ENCODE peak calls at places on chromosome 3, in eight cellular contexts. L is cardiac fibroblast, V is choroid plexus epithelial cell, Q is GM23248, O is cardiac muscle cell, X is AG10803, P is HFF-Myc, G is tibial artery. T is an unnamed sample.

GRCh38 chr3:27559835-27560234 is 75.7 kb upstream of the SLC4A7 start:
- DNase-seq in Q (peak; percentile 89), P (no peak), O (peak; percentile 95), V (peak; percentile 53), L (peak; percentile 73), G (peak; percentile 74), X (peak; percentile 88), T (peak; percentile 76)

GRCh38 chr3:11499144-11499543 is 144.6 kb downstream of the VGLL4 start:
- DNase-seq in O (peak; percentile 92), L (peak; percentile 93), Q (peak; percentile 90), V (peak; percentile 97), X (peak; percentile 94), G (no peak), P (peak; percentile 84), T (peak; percentile 84)

GRCh38 chr3:136404056-136404455 is 153.9 kb downstream of the PCCB start:
- DNase-seq in X (no peak), P (no peak), Q (peak; percentile 7), O (no peak), V (no peak), G (no peak), L (no peak), T (no peak)

GRCh38 chr3:178310833-178311380 is 225.3 kb upstream of the KCNMB2 start:
- DNase-seq in Q (no peak), P (no peak), X (no peak), O (no peak), L (no peak), V (no peak), G (no peak), T (no peak)

GRCh38 chr3:107206141-107206540 is 171.1 kb upstream of the CCDC54 start:
- DNase-seq in G (no peak), V (peak; percentile 90), O (peak; percentile 85), P (peak; percentile 22), Q (peak; percentile 69), L (peak; percentile 85), X (peak; percentile 33), T (no peak)

GRCh38 chr3:54905230-54905888 is 22.5 kb downstream of the LRTM1 start:
- DNase-seq in V (peak; percentile 70), X (peak; percentile 76), Q (peak; percentile 67), L (peak; percentile 53), P (no peak), O (peak; percentile 18), G (no peak), T (no peak)

GRCh38 chr3:85567074-85567676 is 608.4 kb downstream of the CADM2 start:
- DNase-seq in Q (peak; percentile 61), G (no peak), X (peak; percentile 2), O (peak; percentile 54), P (no peak), L (peak; percentile 65), V (peak; percentile 83), T (no peak)

GRCh38 chr3:120341658-120342346 is 7.4 kb downstream of the LRRC58 start:
- DNase-seq in G (no peak), X (no peak), Q (no peak), L (no peak), P (no peak), V (no peak), O (no peak), T (no peak)

GRCh38 chr3:128274837-128275236 is 121.6 kb downstream of the EEFSEC start:
- DNase-seq in O (peak; percentile 91), G (no peak), L (peak; percentile 95), X (peak; percentile 68), V (peak; percentile 96), Q (peak; percentile 68), P (peak; percentile 42), T (peak; percentile 73)

GRCh38 chr3:143672396-143673165 is 175.7 kb downstream of the SLC9A9 start:
- DNase-seq in P (no peak), G (no peak), Q (peak; percentile 6), X (no peak), O (no peak), V (no peak), L (no peak), T (no peak)

GRCh38 chr3:88180398-88180999 is 30.7 kb downstream of the C3orf38 start:
- DNase-seq in P (peak; percentile 33), V (peak; percentile 83), O (peak; percentile 75), G (no peak), Q (peak; percentile 62), X (peak; percentile 54), L (peak; percentile 78), T (peak; percentile 18)

GRCh38 chr3:81936817-81937216 is 175.4 kb upstream of the GBE1 start:
- DNase-seq in P (no peak), O (no peak), X (no peak), Q (no peak), G (no peak), L (no peak), V (no peak), T (no peak)

DNA sequence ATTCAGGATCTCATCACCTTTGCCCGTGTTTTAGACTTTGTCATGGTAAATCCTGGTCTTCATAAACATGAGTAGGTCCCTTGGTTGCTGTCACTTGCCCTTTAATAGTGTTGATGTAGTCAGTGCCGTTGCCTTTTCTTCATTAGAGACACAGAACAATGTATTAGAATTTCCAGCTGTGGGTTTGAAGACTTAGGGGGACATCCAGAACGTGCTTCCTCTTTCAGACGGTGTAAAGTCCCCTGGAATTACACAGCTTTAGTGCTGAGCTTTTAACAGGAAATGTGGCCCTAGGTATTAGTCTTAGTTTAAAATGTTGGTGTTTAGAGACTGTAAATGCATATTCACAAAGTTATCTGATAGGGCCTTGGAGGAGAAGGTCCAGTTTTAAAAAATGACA is 8.8 kb upstream of the LRCH3 start:
- DNase-seq in Q (no peak), V (no peak), G (no peak), O (no peak), L (no peak), P (no peak), X (no peak), T (no peak)
- H3K4me3 ChIP-seq in Q (no peak overlapping the region), V (no peak overlapping the region), G (no peak overlapping the region), O (no peak overlapping the region), L (no peak overlapping the region), P (no peak overlapping the region), X (no peak overlapping the region), T (no peak overlapping the region)

DNA sequence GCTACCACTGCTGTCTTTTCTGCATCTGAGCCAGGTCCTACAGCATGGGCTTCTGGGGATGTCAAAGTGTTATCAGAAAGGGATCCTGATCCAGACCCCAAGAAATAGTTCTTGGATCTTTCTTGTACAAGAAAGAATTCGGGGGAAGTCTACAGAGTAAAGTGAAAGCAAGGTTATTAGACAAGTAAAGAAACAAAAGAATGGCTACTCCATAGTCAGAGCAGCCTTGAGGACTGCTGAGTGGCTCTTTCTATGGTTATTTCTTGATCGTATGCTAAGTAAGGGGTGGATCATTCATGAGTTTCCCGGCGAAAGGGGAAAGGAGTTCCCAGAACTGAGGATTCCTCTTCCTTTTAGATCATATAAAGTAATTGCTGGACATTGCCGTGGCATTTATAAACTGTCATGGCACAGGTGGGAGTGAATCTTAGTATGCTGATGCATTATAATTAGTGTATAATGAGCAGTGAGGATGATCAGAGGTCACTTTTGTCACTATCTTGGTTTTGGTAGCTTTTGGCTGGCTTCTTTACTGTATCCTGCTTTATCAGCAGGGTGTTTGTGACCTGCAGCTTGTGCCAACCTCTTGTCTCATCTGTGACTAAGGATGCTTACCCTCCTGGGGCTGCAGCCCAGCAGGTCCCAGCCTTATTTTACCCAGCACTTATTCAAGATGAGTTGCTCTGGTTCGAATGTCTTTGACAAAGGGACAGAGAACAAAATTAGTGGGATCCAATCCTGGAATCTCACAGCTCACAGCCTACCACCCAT is 41.1 kb downstream of the CRYGS start:
- DNase-seq in G (no peak), V (no peak), L (no peak), X (no peak), Q (no peak), P (no peak), O (no peak), T (no peak)
- H3K4me3 ChIP-seq in G (peak overlapping the region; percentile 27), V (no peak overlapping the region), L (no peak overlapping the region), X (no peak overlapping the region), Q (no peak overlapping the region), P (no peak overlapping the region), O (no peak overlapping the region), T (no peak overlapping the region)

GRCh38 chr3:113947372-113948014 is at the start of gene ZDHHC23:
- DNase-seq in V (peak; percentile 58), Q (peak; percentile 77), O (peak; percentile 62), G (peak; percentile 85), P (peak; percentile 11), L (peak; percentile 46), X (peak; percentile 44), T (no peak)

GRCh38 chr3:113948015-113948917 is 453 bp downstream of the ZDHHC23 start:
- DNase-seq in V (no peak), O (no peak), G (peak; percentile 64), P (no peak), Q (peak; percentile 35), X (no peak), L (no peak), T (no peak)

DNA sequence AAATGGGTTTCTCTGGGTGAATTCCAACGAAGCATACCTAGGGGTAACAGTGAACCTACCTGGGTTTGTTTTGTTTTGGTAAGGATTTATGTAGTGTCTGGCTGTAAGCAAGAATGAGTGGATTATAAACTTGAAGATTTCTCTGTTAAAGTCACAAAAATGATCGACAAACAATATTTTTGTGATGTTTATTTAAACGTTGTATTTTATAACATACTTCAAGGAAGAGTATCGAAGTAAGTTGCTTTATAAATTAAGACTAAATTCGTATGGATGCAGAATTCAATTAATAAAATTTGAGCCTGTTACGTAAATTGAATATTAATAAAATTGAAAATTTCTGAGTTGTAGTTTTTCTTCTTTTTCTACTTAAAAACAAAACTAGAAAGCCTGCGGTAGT is 982 bp upstream of the ZDHHC23 start:
- DNase-seq in V (no peak), G (no peak), L (no peak), O (no peak), Q (no peak), X (no peak), P (no peak), T (no peak)
- H3K4me3 ChIP-seq in V (no peak overlapping the region), G (peak overlapping the region; percentile 81), L (peak overlapping the region; percentile 62), O (peak overlapping the region; percentile 91), Q (peak overlapping the region; percentile 83), X (peak overlapping the region; percentile 69), P (peak overlapping the region; percentile 63), T (no peak overlapping the region)

GRCh38 chr3:129594907-129595390 is 11.5 kb downstream of the PLXND1 start:
- DNase-seq in Q (no peak), V (no peak), X (no peak), L (no peak), O (no peak), P (no peak), G (no peak), T (no peak)

GRCh38 chr3:129597087-129597791 is 9.2 kb downstream of the PLXND1 start:
- DNase-seq in X (peak; percentile 65), L (peak; percentile 69), P (no peak), Q (peak; percentile 79), V (peak; percentile 69), G (peak; percentile 81), O (peak; percentile 70), T (no peak)

GRCh38 chr3:129595544-129596193 is 10.8 kb downstream of the PLXND1 start:
- DNase-seq in L (no peak), P (no peak), Q (no peak), V (no peak), O (no peak), X (peak; percentile 49), G (no peak), T (no peak)

GRCh38 chr3:129597792-129598381 is 8.6 kb downstream of the PLXND1 start:
- DNase-seq in V (peak; percentile 56), O (peak; percentile 50), L (peak; percentile 54), Q (peak; percentile 68), G (no peak), X (peak; percentile 62), P (no peak), T (no peak)

GRCh38 chr3:129596194-129597086 is 10.0 kb downstream of the PLXND1 start:
- DNase-seq in O (peak; percentile 98), L (peak; percentile 99), G (peak; percentile 98), Q (peak; percentile 95), X (peak; percentile 97), P (no peak), V (peak; percentile 88), T (peak; percentile 89)
- H3K4me3 ChIP-seq in O (no peak overlapping the region), L (peak overlapping the region; percentile 41), G (peak overlapping the region; percentile 43), Q (peak overlapping the region; percentile 47), X (peak overlapping the region; percentile 45), P (peak overlapping the region; percentile 21), V (no peak overlapping the region), T (peak overlapping the region; percentile 5)

T was measured in skeletal muscle cell.